ENCODE peak calls at places on chromosomes 13 and 19, in ten cellular contexts. One of them, this sample, is unnamed.
A peak's percentile ranks its signal among the peaks of the same experiment; 100 is the strongest.

GRCh38 chr13:95704510-95704909 is 27.6 kb downstream of the DNAJC3 start:
- DNase-seq in stimulated activated CD4-positive, alpha-beta T cell treated with anti-CD3 and anti-CD28 coated beads, Interleukin-12 subunit alpha, Interleukin-12 subunit beta, amount 100 ng/mL, for 48 hours: no peak
- DNase-seq in AG20443: peak; percentile 18
- DNase-seq in hypothalamus: no peak
- DNase-seq in small intestine: no peak
- DNase-seq in cardiac fibroblast: no peak
- DNase-seq in stimulated activated CD8-positive, alpha-beta memory T cell treated with anti-CD3 and anti-CD28 coated beads, Interleukin-12 subunit alpha, Interleukin-12 subunit beta, amount 100 ng/mL, for 4 hours: no peak
- DNase-seq in SK-MEL-5: peak; percentile 78
- DNase-seq in non-pigmented ciliary epithelial cell: no peak
- DNase-seq in endodermal cell: no peak
- DNase-seq in this sample: no peak

GRCh38 chr13:96130818-96131217 is 40.9 kb downstream of the HS6ST3 start:
- DNase-seq in small intestine: no peak
- DNase-seq in AG20443: no peak
- DNase-seq in non-pigmented ciliary epithelial cell: no peak
- DNase-seq in cardiac fibroblast: no peak
- DNase-seq in stimulated activated CD4-positive, alpha-beta T cell treated with anti-CD3 and anti-CD28 coated beads, Interleukin-12 subunit alpha, Interleukin-12 subunit beta, amount 100 ng/mL, for 48 hours: no peak
- DNase-seq in hypothalamus: no peak
- DNase-seq in endodermal cell: peak; percentile 54
- DNase-seq in stimulated activated CD8-positive, alpha-beta memory T cell treated with anti-CD3 and anti-CD28 coated beads, Interleukin-12 subunit alpha, Interleukin-12 subunit beta, amount 100 ng/mL, for 4 hours: no peak
- DNase-seq in SK-MEL-5: no peak
- DNase-seq in this sample: peak; percentile 3

GRCh38 chr19:56294557-56294956 is 20.1 kb downstream of the ZSCAN5A start:
- DNase-seq in cardiac fibroblast: peak; percentile 31
- DNase-seq in stimulated activated CD4-positive, alpha-beta T cell treated with anti-CD3 and anti-CD28 coated beads, Interleukin-12 subunit alpha, Interleukin-12 subunit beta, amount 100 ng/mL, for 48 hours: no peak
- DNase-seq in AG20443: no peak
- DNase-seq in stimulated activated CD8-positive, alpha-beta memory T cell treated with anti-CD3 and anti-CD28 coated beads, Interleukin-12 subunit alpha, Interleukin-12 subunit beta, amount 100 ng/mL, for 4 hours: no peak
- DNase-seq in non-pigmented ciliary epithelial cell: no peak
- DNase-seq in endodermal cell: no peak
- DNase-seq in hypothalamus: peak; percentile 6
- DNase-seq in small intestine: no peak
- DNase-seq in SK-MEL-5: peak; percentile 69
- DNase-seq in this sample: no peak

GRCh38 chr13:37460211-37460610 is 138.4 kb downstream of the POSTN start:
- DNase-seq in stimulated activated CD8-positive, alpha-beta memory T cell treated with anti-CD3 and anti-CD28 coated beads, Interleukin-12 subunit alpha, Interleukin-12 subunit beta, amount 100 ng/mL, for 4 hours: no peak
- DNase-seq in cardiac fibroblast: no peak
- DNase-seq in hypothalamus: no peak
- DNase-seq in small intestine: no peak
- DNase-seq in AG20443: no peak
- DNase-seq in SK-MEL-5: no peak
- DNase-seq in non-pigmented ciliary epithelial cell: no peak
- DNase-seq in endodermal cell: no peak
- DNase-seq in stimulated activated CD4-positive, alpha-beta T cell treated with anti-CD3 and anti-CD28 coated beads, Interleukin-12 subunit alpha, Interleukin-12 subunit beta, amount 100 ng/mL, for 48 hours: no peak
- DNase-seq in this sample: no peak

GRCh38 chr19:12156254-12157058 is at the start of gene ZNF625:
- DNase-seq in endodermal cell: peak; percentile 99
- DNase-seq in non-pigmented ciliary epithelial cell: peak; percentile 46
- DNase-seq in AG20443: peak; percentile 90
- DNase-seq in hypothalamus: peak; percentile 94
- DNase-seq in SK-MEL-5: peak; percentile 61
- DNase-seq in stimulated activated CD8-positive, alpha-beta memory T cell treated with anti-CD3 and anti-CD28 coated beads, Interleukin-12 subunit alpha, Interleukin-12 subunit beta, amount 100 ng/mL, for 4 hours: no peak
- DNase-seq in cardiac fibroblast: peak; percentile 81
- DNase-seq in stimulated activated CD4-positive, alpha-beta T cell treated with anti-CD3 and anti-CD28 coated beads, Interleukin-12 subunit alpha, Interleukin-12 subunit beta, amount 100 ng/mL, for 48 hours: peak; percentile 36
- DNase-seq in small intestine: peak; percentile 69
- DNase-seq in this sample: peak; percentile 90

GRCh38 chr13:101230271-101230890 is 185.9 kb downstream of the NALCN start:
- DNase-seq in cardiac fibroblast: no peak
- DNase-seq in AG20443: no peak
- DNase-seq in non-pigmented ciliary epithelial cell: no peak
- DNase-seq in hypothalamus: no peak
- DNase-seq in SK-MEL-5: no peak
- DNase-seq in stimulated activated CD8-positive, alpha-beta memory T cell treated with anti-CD3 and anti-CD28 coated beads, Interleukin-12 subunit alpha, Interleukin-12 subunit beta, amount 100 ng/mL, for 4 hours: no peak
- DNase-seq in small intestine: no peak
- DNase-seq in endodermal cell: no peak
- DNase-seq in stimulated activated CD4-positive, alpha-beta T cell treated with anti-CD3 and anti-CD28 coated beads, Interleukin-12 subunit alpha, Interleukin-12 subunit beta, amount 100 ng/mL, for 48 hours: no peak
- DNase-seq in this sample: no peak

GRCh38 chr13:43942301-43942700 is 62.6 kb downstream of the LACC1 start:
- DNase-seq in stimulated activated CD4-positive, alpha-beta T cell treated with anti-CD3 and anti-CD28 coated beads, Interleukin-12 subunit alpha, Interleukin-12 subunit beta, amount 100 ng/mL, for 48 hours: no peak
- DNase-seq in SK-MEL-5: no peak
- DNase-seq in non-pigmented ciliary epithelial cell: peak; percentile 4
- DNase-seq in hypothalamus: no peak
- DNase-seq in small intestine: no peak
- DNase-seq in stimulated activated CD8-positive, alpha-beta memory T cell treated with anti-CD3 and anti-CD28 coated beads, Interleukin-12 subunit alpha, Interleukin-12 subunit beta, amount 100 ng/mL, for 4 hours: no peak
- DNase-seq in AG20443: no peak
- DNase-seq in cardiac fibroblast: no peak
- DNase-seq in endodermal cell: no peak
- DNase-seq in this sample: no peak

GRCh38 chr19:39704181-39705044 is at the start of gene LGALS14:
- DNase-seq in cardiac fibroblast: no peak
- DNase-seq in non-pigmented ciliary epithelial cell: no peak
- DNase-seq in stimulated activated CD4-positive, alpha-beta T cell treated with anti-CD3 and anti-CD28 coated beads, Interleukin-12 subunit alpha, Interleukin-12 subunit beta, amount 100 ng/mL, for 48 hours: no peak
- DNase-seq in hypothalamus: no peak
- DNase-seq in SK-MEL-5: no peak
- DNase-seq in stimulated activated CD8-positive, alpha-beta memory T cell treated with anti-CD3 and anti-CD28 coated beads, Interleukin-12 subunit alpha, Interleukin-12 subunit beta, amount 100 ng/mL, for 4 hours: no peak
- DNase-seq in small intestine: no peak
- DNase-seq in AG20443: no peak
- DNase-seq in endodermal cell: no peak
- DNase-seq in this sample: no peak

GRCh38 chr13:42497798-42498197 is 76.2 kb upstream of the TNFSF11 start:
- DNase-seq in hypothalamus: no peak
- DNase-seq in stimulated activated CD8-positive, alpha-beta memory T cell treated with anti-CD3 and anti-CD28 coated beads, Interleukin-12 subunit alpha, Interleukin-12 subunit beta, amount 100 ng/mL, for 4 hours: no peak
- DNase-seq in stimulated activated CD4-positive, alpha-beta T cell treated with anti-CD3 and anti-CD28 coated beads, Interleukin-12 subunit alpha, Interleukin-12 subunit beta, amount 100 ng/mL, for 48 hours: peak; percentile 12
- DNase-seq in endodermal cell: no peak
- DNase-seq in cardiac fibroblast: peak; percentile 92
- DNase-seq in AG20443: no peak
- DNase-seq in SK-MEL-5: no peak
- DNase-seq in small intestine: no peak
- DNase-seq in non-pigmented ciliary epithelial cell: peak; percentile 85
- DNase-seq in this sample: peak; percentile 75

This sample was measured in fibroblast of villous mesenchyme.